ENCODE peak calls at places on chromosomes 5 and 9, in eight cellular contexts. Y, U, N, B, C, O, W and P are unnamed samples. For H3K27me3, the result is how much of the 10 kb centered on the place peaks cover.

GRCh38 chr9:134198771-134199170 is 34.4 kb upstream of the RNU6ATAC start:
- DNase-seq in C (peak), O (no peak), Y (no peak), U (no peak), W (no peak), N (no peak), B (no peak), P (no peak)

GRCh38 chr5:134511796-134512660 is 13.4 kb upstream of the JADE2 start:
- DNase-seq in Y (peak), C (peak), W (peak), N (peak), B (peak), O (peak), U (no peak), P (peak)

GRCh38 chr5:150489358-150490295 is 18.3 kb upstream of the NDST1 start:
- DNase-seq in C (peak), U (no peak), N (peak), W (no peak), B (no peak), O (no peak), Y (no peak), P (no peak)

GRCh38 chr9:136835162-136835931 is 6.9 kb upstream of the AJM1 start:
- DNase-seq in N (no peak), W (no peak), C (no peak), U (no peak), B (no peak), O (no peak), Y (peak), P (peak)

GRCh38 chr5:15525679-15526275 is 25.8 kb downstream of the FBXL7 start:
- DNase-seq in W (no peak), U (no peak), B (no peak), O (no peak), C (no peak), Y (no peak), N (peak), P (no peak)

GRCh38 chr5:181260720-181261319 is at the start of gene TRIM52:
- DNase-seq in W (peak), C (peak), B (peak), Y (peak), O (peak), N (peak), U (peak), P (peak)

GRCh38 chr5:57327934-57328333 is 154.1 kb downstream of the GPBP1 start:
- DNase-seq in O (peak), N (peak), C (no peak), Y (no peak), W (no peak), B (no peak), U (no peak), P (no peak)

GRCh38 chr9:92763721-92764380 is 782 bp downstream of the BICD2 start:
- DNase-seq in B (peak), Y (peak), N (peak), W (peak), U (peak), O (no peak), C (peak), P (no peak)

GRCh38 chr9:123119566-123119965 is 86.1 kb downstream of the GPR21 start:
- DNase-seq in O (no peak), B (no peak), U (no peak), W (no peak), N (no peak), Y (no peak), C (no peak), P (no peak)

GRCh38 chr9:72524820-72525539 is 3.6 kb downstream of the TMC1 start:
- DNase-seq in N (peak), C (no peak), Y (no peak), U (peak), O (peak), B (peak), W (no peak), P (no peak)

GRCh38 chr5:17151686-17152085 is 65.7 kb upstream of the BASP1 start:
- DNase-seq in N (no peak), W (no peak), B (peak), U (no peak), Y (no peak), O (no peak), C (no peak), P (no peak)

GRCh38 chr9:2622361-2623045 is 916 bp downstream of the VLDLR start:
- DNase-seq in Y (peak), B (peak), U (peak), N (peak), O (peak), W (peak), C (no peak), P (peak)

GRCh38 chr5:127442085-127442484 is 75.4 kb upstream of the PRRC1 start:
- DNase-seq in W (no peak), N (peak), Y (no peak), U (no peak), O (no peak), C (peak), B (no peak), P (no peak)

GRCh38 chr5:128687930-128688329 is 149.9 kb upstream of the FBN2 start:
- DNase-seq in O (no peak), W (no peak), N (no peak), U (no peak), C (no peak), B (no peak), Y (no peak), P (no peak)

GRCh38 chr5:111386832-111387162 is 125.5 kb downstream of the STARD4 start:
- DNase-seq in Y (no peak), N (no peak), C (no peak), W (no peak), U (no peak), O (no peak), B (no peak), P (no peak)

GRCh38 chr5:131749138-131749537 is 47.7 kb downstream of the FNIP1 start:
- DNase-seq in C (peak), U (no peak), B (no peak), Y (no peak), W (no peak), O (no peak), N (peak), P (no peak)

GRCh38 chr9:128689820-128690683 is 1.0 kb downstream of the SET start:
- DNase-seq in N (peak), U (peak), O (peak), C (peak), B (peak), W (peak), Y (no peak), P (peak)

GRCh38 chr5:173069661-173070060 is 13.5 kb downstream of the CREBRF start:
- DNase-seq in U (no peak), O (no peak), C (no peak), B (no peak), W (no peak), Y (no peak), N (no peak), P (no peak)

GRCh38 chr5:43889238-43889637 is 286.3 kb downstream of the NNT start:
- DNase-seq in W (no peak), B (no peak), O (no peak), U (no peak), N (no peak), Y (no peak), C (no peak), P (no peak)

GRCh38 chr5:123718238-123718637 is 206.3 kb downstream of the CSNK1G3 start:
- DNase-seq in B (no peak), U (no peak), C (no peak), O (no peak), N (no peak), W (no peak), Y (no peak), P (no peak)

DNA sequence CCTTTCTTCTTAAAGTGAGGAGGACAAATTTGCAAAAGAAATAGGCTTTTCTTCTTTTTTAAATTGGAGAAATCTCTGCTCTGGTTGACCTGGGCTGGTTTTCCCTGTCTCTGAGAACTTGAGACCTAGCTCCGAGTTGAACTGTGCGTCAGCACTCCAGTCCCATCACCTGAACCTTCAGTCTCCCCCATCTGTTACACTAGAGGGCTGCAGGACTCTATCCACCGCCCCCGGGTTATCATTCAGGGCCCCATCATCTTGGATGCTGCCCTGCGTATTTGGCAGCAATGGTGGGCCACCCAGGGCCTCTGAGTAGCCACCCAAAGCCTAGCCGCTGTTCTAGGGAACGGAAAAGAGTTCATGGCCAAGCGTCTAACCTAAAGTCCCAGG is 2.5 kb downstream of the FOXE1 start:
- DNase-seq in C (peak), W (no peak), B (no peak), N (no peak), U (no peak), Y (no peak), O (no peak), P (no peak)
- H3K27me3 ChIP-seq in C (half or more), W (half or more), B (half or more), N (half or more), U (half or more), Y (half or more), O (half or more), P (under half)

GRCh38 chr5:146622391-146622790 is 106.4 kb upstream of the GPR151 start:
- DNase-seq in B (no peak), N (peak), C (no peak), Y (no peak), O (no peak), W (no peak), U (no peak), P (no peak)

GRCh38 chr5:146623009-146623408 is 107.0 kb upstream of the GPR151 start:
- DNase-seq in O (no peak), B (no peak), C (no peak), N (no peak), U (no peak), Y (no peak), W (no peak), P (no peak)

GRCh38 chr5:146620663-146621051 is 104.7 kb upstream of the GPR151 start:
- DNase-seq in C (no peak), N (no peak), Y (no peak), O (no peak), W (no peak), B (peak), U (peak), P (no peak)

GRCh38 chr5:146623657-146624056 is 107.7 kb upstream of the GPR151 start:
- DNase-seq in N (no peak), O (no peak), W (no peak), C (no peak), Y (no peak), U (no peak), B (no peak), P (no peak)

GRCh38 chr5:146624179-146624578 is 108.2 kb upstream of the GPR151 start:
- DNase-seq in U (no peak), N (no peak), W (no peak), Y (no peak), C (no peak), B (peak), O (no peak), P (no peak)
- H3K27me3 ChIP-seq in U (under half), N (under half), W (under half), Y (under half), C (under half), B (under half), O (under half), P (under half)

GRCh38 chr9:126150411-126151030 is 176.1 kb upstream of the MVB12B start:
- DNase-seq in Y (no peak), B (no peak), U (no peak), C (no peak), N (no peak), W (no peak), O (peak), P (no peak)
- H3K27me3 ChIP-seq in Y (under half), B (under half), U (under half), C (under half), N (under half), W (under half), O (under half), P (under half)

GRCh38 chr9:98611319-98611718 is 97.4 kb downstream of the GABBR2 start:
- DNase-seq in W (no peak), U (no peak), Y (no peak), N (no peak), C (no peak), O (no peak), B (no peak), P (no peak)
- H3K27me3 ChIP-seq in W (under half), U (under half), Y (under half), N (under half), C (under half), O (under half), B (under half), P (under half)

GRCh38 chr9:130931508-130932150 is 7.4 kb downstream of the FIBCD1 start:
- DNase-seq in W (peak), U (no peak), Y (no peak), O (no peak), C (no peak), B (no peak), N (peak), P (no peak)

GRCh38 chr9:130930804-130931349 is 8.2 kb downstream of the FIBCD1 start:
- DNase-seq in B (no peak), N (no peak), W (no peak), U (no peak), Y (no peak), C (no peak), O (no peak), P (no peak)

GRCh38 chr9:130927995-130928900 is 10.8 kb downstream of the FIBCD1 start:
- DNase-seq in U (no peak), C (peak), W (peak), Y (peak), B (no peak), N (peak), O (peak), P (peak)

GRCh38 chr9:130929571-130930022 is 9.4 kb downstream of the FIBCD1 start:
- DNase-seq in U (no peak), W (peak), B (no peak), C (no peak), Y (no peak), O (no peak), N (no peak), P (no peak)

GRCh38 chr9:130930132-130930803 is 8.8 kb downstream of the FIBCD1 start:
- DNase-seq in N (no peak), W (peak), O (no peak), U (no peak), C (no peak), B (no peak), Y (no peak), P (no peak)
- H3K27me3 ChIP-seq in N (under half), W (under half), O (half or more), U (under half), C (under half), B (under half), Y (half or more), P (under half)

DNA sequence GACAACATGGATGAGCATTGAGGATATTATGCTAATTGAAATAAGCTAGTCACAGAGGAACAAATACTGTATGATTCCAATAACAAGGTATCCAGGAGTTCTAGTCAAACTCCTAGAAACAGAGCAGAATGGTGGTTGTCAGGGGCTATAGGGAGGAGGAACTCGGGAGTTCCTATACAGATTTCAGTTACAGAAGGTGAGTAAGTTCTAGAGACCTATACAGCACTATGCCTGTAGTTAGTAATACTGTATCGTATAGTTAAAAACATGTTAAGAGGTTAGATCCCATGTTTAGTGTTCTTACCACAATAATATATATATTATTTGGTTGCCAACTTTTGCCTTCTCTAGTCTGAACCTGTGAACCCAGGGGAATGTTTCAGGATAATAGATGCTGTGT is 7.9 kb upstream of the OXCT1 start:
- DNase-seq in B (no peak), U (no peak), O (no peak), W (no peak), N (no peak), Y (no peak), C (no peak), P (no peak)
- H3K27me3 ChIP-seq in B (under half), U (under half), O (under half), W (under half), N (under half), Y (under half), C (under half), P (under half)

GRCh38 chr5:38138574-38138973 is 119.8 kb upstream of the EGFLAM start:
- DNase-seq in U (no peak), B (no peak), C (no peak), N (no peak), O (no peak), W (no peak), Y (no peak), P (no peak)
- H3K27me3 ChIP-seq in U (under half), B (under half), C (under half), N (under half), O (under half), W (under half), Y (under half), P (under half)

GRCh38 chr9:71326360-71326759 is 204.9 kb upstream of the TRPM3 start:
- DNase-seq in W (no peak), N (no peak), Y (no peak), C (no peak), U (no peak), B (no peak), O (no peak), P (no peak)

GRCh38 chr9:71322311-71322710 is 200.9 kb upstream of the TRPM3 start:
- DNase-seq in O (no peak), B (no peak), W (no peak), U (no peak), Y (no peak), C (no peak), N (no peak), P (no peak)

DNA sequence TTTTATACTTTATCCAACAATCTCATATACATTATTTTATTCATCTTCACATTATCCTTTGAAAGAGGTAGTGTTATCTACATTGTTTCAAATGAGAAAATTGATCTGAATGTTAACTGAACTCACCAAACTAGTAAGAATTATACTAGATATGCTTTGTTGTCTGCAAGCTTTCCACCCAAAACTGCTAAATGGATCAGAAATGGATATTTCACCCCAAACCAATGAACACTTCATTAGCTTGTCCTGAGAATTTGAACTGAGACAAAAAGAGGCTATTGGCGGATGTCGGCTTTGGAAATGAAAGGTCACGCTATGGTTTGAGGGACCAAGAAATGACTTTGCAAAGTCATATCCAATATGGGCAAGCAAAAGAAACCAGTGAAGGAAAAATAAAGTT is 201.9 kb upstream of the TRPM3 start:
- DNase-seq in B (no peak), W (no peak), C (no peak), N (no peak), O (no peak), U (no peak), Y (no peak), P (no peak)
- H3K27me3 ChIP-seq in B (under half), W (under half), C (under half), N (under half), O (under half), U (under half), Y (under half), P (under half)